ENCODE peak calls at places on chromosome 21, in four cellular contexts. O is posterior vena cava, E is GM13977, H is OCI-LY7. A is an unnamed sample.

GRCh38 chr21:45123440-45123839 is 49.1 kb downstream of the ADARB1 start:
- DNase-seq in O (no peak), E (no peak), H (peak; percentile 86), A (no peak)

GRCh38 chr21:45560106-45561021 is 18.1 kb upstream of the SLC19A1 start:
- DNase-seq in O (peak; percentile 67), H (no peak), E (no peak), A (no peak)

GRCh38 chr21:33051925-33052324 is 18.0 kb upstream of the OLIG1 start:
- DNase-seq in E (no peak), O (no peak), H (no peak), A (no peak)

GRCh38 chr21:45471229-45472052 is 66.5 kb downstream of the COL18A1 start:
- DNase-seq in O (peak; percentile 80), H (no peak), E (no peak), A (no peak)

GRCh38 chr21:33561373-33561772 is 18.5 kb downstream of the SON start:
- DNase-seq in H (no peak), O (no peak), E (no peak), A (no peak)

GRCh38 chr21:44940116-44940631 is 345 bp downstream of the SLX9 start:
- DNase-seq in O (no peak), E (no peak), H (peak; percentile 52), A (no peak)

GRCh38 chr21:34022557-34023335 is 50.6 kb upstream of the MRPS6 start:
- DNase-seq in H (peak; percentile 46), O (no peak), E (no peak), A (no peak)

GRCh38 chr21:36718951-36719501 is 20.1 kb downstream of the SIM2 start:
- DNase-seq in E (no peak), O (peak; percentile 72), H (no peak), A (no peak)

GRCh38 chr21:34812510-34813265 is 143.9 kb downstream of the CLIC6 start:
- DNase-seq in O (no peak), H (no peak), E (no peak), A (no peak)

GRCh38 chr21:22791986-22792560 is 1793.9 kb downstream of the NCAM2 start:
- DNase-seq in O (no peak), E (peak; percentile 24), H (peak; percentile 64), A (no peak)

GRCh38 chr21:45891388-45892155 is 90.0 kb upstream of the COL6A1 start:
- DNase-seq in H (no peak), O (no peak), E (no peak), A (no peak)

GRCh38 chr21:39804264-39804663 is 59.3 kb downstream of the IGSF5 start:
- DNase-seq in E (no peak), H (no peak), O (no peak), A (no peak)

GRCh38 chr21:42563261-42564045 is 49.8 kb downstream of the SLC37A1 start:
- DNase-seq in H (no peak), O (peak; percentile 60), E (no peak), A (no peak)

GRCh38 chr21:45590246-45590725 is 48.0 kb upstream of the SLC19A1 start:
- DNase-seq in E (peak; percentile 96), H (peak; percentile 5), O (peak; percentile 88), A (peak; percentile 64)

GRCh38 chr21:41211041-41211426 is 43.1 kb downstream of the BACE2 start:
- DNase-seq in O (no peak), E (no peak), H (no peak), A (no peak)

GRCh38 chr21:36847189-36847588 is 119.3 kb downstream of the HLCS start:
- DNase-seq in O (no peak), H (no peak), E (no peak), A (no peak)

GRCh38 chr21:34336245-34336644 is 27.6 kb upstream of the KCNE2 start:
- DNase-seq in O (no peak), E (no peak), H (no peak), A (no peak)

GRCh38 chr21:38311765-38312164 is 55.0 kb downstream of the KCNJ15 start:
- DNase-seq in E (no peak), O (no peak), H (no peak), A (no peak)

GRCh38 chr21:15311510-15311909 is 246.7 kb upstream of the NRIP1 start:
- DNase-seq in H (no peak), E (no peak), O (no peak), A (no peak)

GRCh38 chr21:35266546-35266945 is 217.4 kb upstream of the RUNX1 start:
- DNase-seq in H (no peak), E (no peak), O (no peak), A (no peak)

GRCh38 chr21:45209685-45210284 is 77.9 kb downstream of the POFUT2 start:
- DNase-seq in E (peak; percentile 64), H (no peak), O (no peak), A (no peak)

GRCh38 chr21:46145840-46146691 is 9.3 kb downstream of the FTCD start:
- DNase-seq in O (peak; percentile 78), E (no peak), H (no peak), A (no peak)

GRCh38 chr21:41598561-41599511 is 90.9 kb upstream of the TMPRSS2 start:
- DNase-seq in H (peak; percentile 20), O (no peak), E (no peak), A (no peak)

GRCh38 chr21:15772654-15773053 is 42.9 kb downstream of the USP25 start:
- DNase-seq in H (no peak), E (no peak), O (no peak), A (no peak)

GRCh38 chr21:20730421-20730820 is 267.8 kb upstream of the NCAM2 start:
- DNase-seq in O (no peak), E (no peak), H (no peak), A (no peak)

A was measured in activated gamma-delta T cell.